ENCODE peak calls at places on chromosomes 1 and 21, in five cellular contexts. One of them, this sample, is unnamed. For H3K4me1, the result is how much of the 10 kb centered on the place peaks cover.

GRCh38 chr1:69290266-69290665 is 277.5 kb upstream of the LRRC7 start:
- ATAC-seq in upper lobe of left lung: no peak
- ATAC-seq in K562: no peak
- ATAC-seq in HCT116: no peak
- ATAC-seq in Panc1: no peak
- ATAC-seq in this sample: no peak

GRCh38 chr1:10378071-10378841 is 20.6 kb upstream of the PGD start:
- ATAC-seq in upper lobe of left lung: peak
- ATAC-seq in K562: peak
- ATAC-seq in HCT116: no peak
- ATAC-seq in Panc1: no peak
- ATAC-seq in this sample: peak

GRCh38 chr1:224450956-224451350 is 16.4 kb upstream of the WDR26 start:
- ATAC-seq in upper lobe of left lung: no peak
- ATAC-seq in K562: no peak
- ATAC-seq in HCT116: no peak
- ATAC-seq in Panc1: no peak
- ATAC-seq in this sample: no peak

GRCh38 chr1:208183977-208184901 is 59.9 kb downstream of the PLXNA2 start:
- ATAC-seq in upper lobe of left lung: peak
- ATAC-seq in K562: peak
- ATAC-seq in HCT116: peak
- ATAC-seq in Panc1: peak
- ATAC-seq in this sample: peak

GRCh38 chr1:19232526-19232851 is 18.8 kb downstream of the EMC1 start:
- ATAC-seq in upper lobe of left lung: no peak
- ATAC-seq in K562: peak
- ATAC-seq in HCT116: peak
- ATAC-seq in Panc1: no peak
- ATAC-seq in this sample: peak

GRCh38 chr1:39277876-39278275 is 73.4 kb downstream of the MACF1 start:
- ATAC-seq in upper lobe of left lung: no peak
- ATAC-seq in K562: no peak
- ATAC-seq in HCT116: no peak
- ATAC-seq in Panc1: no peak
- ATAC-seq in this sample: no peak

GRCh38 chr1:44681905-44682900 is 7.7 kb downstream of the ARMH1 start:
- ATAC-seq in upper lobe of left lung: no peak
- ATAC-seq in K562: peak
- ATAC-seq in HCT116: no peak
- ATAC-seq in Panc1: no peak
- ATAC-seq in this sample: no peak

GRCh38 chr1:226233293-226233692 is 9.8 kb downstream of the MIXL1 start:
- ATAC-seq in upper lobe of left lung: no peak
- ATAC-seq in K562: no peak
- ATAC-seq in HCT116: no peak
- ATAC-seq in Panc1: no peak
- ATAC-seq in this sample: no peak

GRCh38 chr1:77424236-77424635 is 142.4 kb downstream of the AK5 start:
- ATAC-seq in upper lobe of left lung: no peak
- ATAC-seq in K562: no peak
- ATAC-seq in HCT116: no peak
- ATAC-seq in Panc1: no peak
- ATAC-seq in this sample: no peak

GRCh38 chr1:40059960-40060337 is 19.4 kb downstream of the CAP1 start:
- ATAC-seq in upper lobe of left lung: no peak
- ATAC-seq in K562: no peak
- ATAC-seq in HCT116: no peak
- ATAC-seq in Panc1: no peak
- ATAC-seq in this sample: no peak

GRCh38 chr1:2038229-2038628 is 12.0 kb upstream of the PRKCZ start:
- ATAC-seq in upper lobe of left lung: no peak
- ATAC-seq in K562: no peak
- ATAC-seq in HCT116: no peak
- ATAC-seq in Panc1: no peak
- ATAC-seq in this sample: no peak

GRCh38 chr1:233897325-233898162 is 6.9 kb upstream of the SLC35F3 start:
- ATAC-seq in upper lobe of left lung: no peak
- ATAC-seq in K562: no peak
- ATAC-seq in HCT116: no peak
- ATAC-seq in Panc1: no peak
- ATAC-seq in this sample: no peak

GRCh38 chr1:50658421-50659076 is 235.3 kb upstream of the DMRTA2 start:
- ATAC-seq in upper lobe of left lung: no peak
- ATAC-seq in K562: peak
- ATAC-seq in HCT116: no peak
- ATAC-seq in Panc1: no peak
- ATAC-seq in this sample: no peak

GRCh38 chr1:78078358-78078757 is 32.6 kb downstream of the GIPC2 start:
- ATAC-seq in upper lobe of left lung: no peak
- ATAC-seq in K562: no peak
- ATAC-seq in HCT116: no peak
- ATAC-seq in Panc1: no peak
- ATAC-seq in this sample: no peak

GRCh38 chr1:240337795-240338194 is 246.1 kb downstream of the FMN2 start:
- ATAC-seq in upper lobe of left lung: no peak
- ATAC-seq in K562: no peak
- ATAC-seq in HCT116: no peak
- ATAC-seq in Panc1: no peak
- ATAC-seq in this sample: peak

GRCh38 chr1:110566836-110567235 is 39.3 kb downstream of the KCNA2 start:
- ATAC-seq in upper lobe of left lung: no peak
- ATAC-seq in K562: no peak
- ATAC-seq in HCT116: no peak
- ATAC-seq in Panc1: no peak
- ATAC-seq in this sample: no peak

GRCh38 chr1:236800623-236801022 is 5.5 kb downstream of the MTR start:
- ATAC-seq in upper lobe of left lung: no peak
- ATAC-seq in K562: no peak
- ATAC-seq in HCT116: no peak
- ATAC-seq in Panc1: no peak
- ATAC-seq in this sample: no peak

GRCh38 chr21:36700961-36701911 is 2.3 kb downstream of the SIM2 start:
- ATAC-seq in upper lobe of left lung: no peak
- ATAC-seq in K562: no peak
- ATAC-seq in HCT116: peak
- ATAC-seq in Panc1: peak
- ATAC-seq in this sample: no peak

GRCh38 chr21:36703123-36703522 is 4.2 kb downstream of the SIM2 start:
- ATAC-seq in upper lobe of left lung: no peak
- ATAC-seq in K562: no peak
- ATAC-seq in HCT116: no peak
- ATAC-seq in Panc1: no peak
- ATAC-seq in this sample: no peak

GRCh38 chr21:36702622-36702968 is 3.7 kb downstream of the SIM2 start:
- ATAC-seq in upper lobe of left lung: no peak
- ATAC-seq in K562: no peak
- ATAC-seq in HCT116: no peak
- ATAC-seq in Panc1: no peak
- ATAC-seq in this sample: no peak

GRCh38 chr21:36700295-36700960 is 1.5 kb downstream of the SIM2 start:
- ATAC-seq in upper lobe of left lung: no peak
- ATAC-seq in K562: no peak
- ATAC-seq in HCT116: no peak
- ATAC-seq in Panc1: no peak
- ATAC-seq in this sample: no peak

DNA sequence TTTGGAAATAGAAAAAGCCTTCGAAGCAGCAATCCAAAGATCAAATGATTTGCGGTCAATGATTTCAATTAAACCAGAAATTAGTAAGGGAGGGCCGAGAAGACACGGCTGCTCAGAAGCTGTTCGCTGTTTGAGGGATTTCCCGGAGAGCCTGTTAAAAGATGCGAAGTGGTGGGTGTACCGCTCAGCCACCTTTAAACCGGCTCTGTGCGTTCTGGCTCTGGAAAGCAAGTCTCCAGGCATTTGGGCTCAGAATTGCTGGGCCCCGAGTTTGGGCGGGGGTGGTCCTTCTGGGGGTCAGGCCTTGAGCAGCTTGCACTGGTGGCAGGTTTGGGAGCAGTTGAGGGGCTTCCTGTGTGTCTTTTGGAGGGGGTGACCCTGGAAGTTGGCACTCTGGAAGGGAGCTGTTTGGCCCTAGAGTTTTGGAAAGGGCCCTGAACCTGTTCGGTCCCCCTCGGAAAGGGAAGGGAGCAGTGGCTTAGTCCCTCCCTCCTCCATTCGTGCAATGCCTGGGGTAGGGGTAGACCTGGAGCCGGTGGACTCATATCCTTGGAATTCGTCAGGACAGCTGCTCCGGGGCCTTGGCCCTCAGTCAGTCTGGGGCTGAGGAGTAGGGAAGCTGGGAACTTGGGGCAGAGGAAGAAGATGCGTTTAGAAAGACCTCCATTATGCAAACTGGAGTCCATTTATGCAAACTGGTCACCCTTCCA is 3.2 kb downstream of the SIM2 start:
- ATAC-seq in upper lobe of left lung: no peak
- ATAC-seq in K562: no peak
- ATAC-seq in HCT116: no peak
- ATAC-seq in Panc1: no peak
- ATAC-seq in this sample: no peak
- H3K4me1 ChIP-seq in upper lobe of left lung: half or more
- H3K4me1 ChIP-seq in K562: under half
- H3K4me1 ChIP-seq in HCT116: under half
- H3K4me1 ChIP-seq in Panc1: under half
- H3K4me1 ChIP-seq in this sample: under half

DNA sequence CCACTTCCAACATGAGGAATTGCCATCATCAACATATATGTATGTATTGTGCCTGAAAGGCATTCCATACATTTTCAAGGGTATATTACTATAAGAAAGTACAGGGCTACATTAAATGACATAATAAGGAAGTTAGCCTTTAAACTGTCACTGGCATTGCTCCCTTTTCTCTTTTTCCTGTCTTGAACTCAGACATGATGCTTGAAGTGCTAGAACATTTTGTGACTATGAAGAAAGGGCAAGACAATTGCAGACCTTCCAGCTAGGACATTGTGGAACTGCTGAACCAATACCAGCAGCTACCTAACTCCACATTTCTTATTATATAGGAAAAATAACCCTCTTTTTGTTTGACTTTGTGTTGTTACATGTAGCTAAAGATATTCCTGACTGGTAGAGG is 2.9 kb upstream of the TSPAN2 start:
- ATAC-seq in upper lobe of left lung: no peak
- ATAC-seq in K562: no peak
- ATAC-seq in HCT116: no peak
- ATAC-seq in Panc1: no peak
- ATAC-seq in this sample: no peak
- TF ChIP-seq POLR2AphosphoS5 in upper lobe of left lung: no peak
- TF ChIP-seq POLR2AphosphoS5 in K562: no peak
- TF ChIP-seq POLR2AphosphoS5 in HCT116: no peak
- TF ChIP-seq POLR2AphosphoS5 in Panc1: no peak
- TF ChIP-seq POLR2AphosphoS5 in this sample: peak

DNA sequence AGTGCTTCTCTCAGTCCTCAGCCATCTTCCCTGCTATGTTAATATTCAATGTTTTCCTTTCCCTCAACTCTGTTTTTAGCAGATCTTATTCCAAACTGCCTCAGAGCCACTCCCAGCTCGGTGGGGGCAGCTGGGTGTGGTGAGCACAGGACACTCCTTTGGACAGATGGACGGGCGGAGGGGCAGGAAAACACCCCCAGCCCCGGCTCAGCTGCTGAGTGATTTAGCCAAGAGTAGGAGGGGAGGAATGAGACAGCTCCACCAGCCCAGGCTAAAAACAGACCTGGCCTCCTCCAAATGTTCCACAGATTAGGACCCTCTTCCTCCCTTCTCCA is 71.1 kb downstream of the CD2 start:
- ATAC-seq in upper lobe of left lung: no peak
- ATAC-seq in K562: peak
- ATAC-seq in HCT116: no peak
- ATAC-seq in Panc1: no peak
- ATAC-seq in this sample: no peak
- H3K4me1 ChIP-seq in upper lobe of left lung: under half
- H3K4me1 ChIP-seq in K562: half or more
- H3K4me1 ChIP-seq in HCT116: under half
- H3K4me1 ChIP-seq in Panc1: under half
- H3K4me1 ChIP-seq in this sample: under half

GRCh38 chr1:152145789-152146188 is 13.2 kb downstream of the RPTN start:
- ATAC-seq in upper lobe of left lung: no peak
- ATAC-seq in K562: no peak
- ATAC-seq in HCT116: no peak
- ATAC-seq in Panc1: no peak
- ATAC-seq in this sample: no peak

GRCh38 chr1:152143147-152143845 is 15.7 kb downstream of the RPTN start:
- ATAC-seq in upper lobe of left lung: no peak
- ATAC-seq in K562: no peak
- ATAC-seq in HCT116: no peak
- ATAC-seq in Panc1: no peak
- ATAC-seq in this sample: no peak

GRCh38 chr1:152148051-152148450 is 11.0 kb downstream of the RPTN start:
- ATAC-seq in upper lobe of left lung: no peak
- ATAC-seq in K562: no peak
- ATAC-seq in HCT116: no peak
- ATAC-seq in Panc1: no peak
- ATAC-seq in this sample: no peak

GRCh38 chr1:152141971-152142584 is 16.9 kb downstream of the RPTN start:
- ATAC-seq in upper lobe of left lung: no peak
- ATAC-seq in K562: peak
- ATAC-seq in HCT116: peak
- ATAC-seq in Panc1: peak
- ATAC-seq in this sample: no peak
- TF ChIP-seq POLR2AphosphoS5 in upper lobe of left lung: no peak
- TF ChIP-seq POLR2AphosphoS5 in K562: no peak
- TF ChIP-seq POLR2AphosphoS5 in HCT116: no peak
- TF ChIP-seq POLR2AphosphoS5 in Panc1: no peak
- TF ChIP-seq POLR2AphosphoS5 in this sample: no peak

DNA sequence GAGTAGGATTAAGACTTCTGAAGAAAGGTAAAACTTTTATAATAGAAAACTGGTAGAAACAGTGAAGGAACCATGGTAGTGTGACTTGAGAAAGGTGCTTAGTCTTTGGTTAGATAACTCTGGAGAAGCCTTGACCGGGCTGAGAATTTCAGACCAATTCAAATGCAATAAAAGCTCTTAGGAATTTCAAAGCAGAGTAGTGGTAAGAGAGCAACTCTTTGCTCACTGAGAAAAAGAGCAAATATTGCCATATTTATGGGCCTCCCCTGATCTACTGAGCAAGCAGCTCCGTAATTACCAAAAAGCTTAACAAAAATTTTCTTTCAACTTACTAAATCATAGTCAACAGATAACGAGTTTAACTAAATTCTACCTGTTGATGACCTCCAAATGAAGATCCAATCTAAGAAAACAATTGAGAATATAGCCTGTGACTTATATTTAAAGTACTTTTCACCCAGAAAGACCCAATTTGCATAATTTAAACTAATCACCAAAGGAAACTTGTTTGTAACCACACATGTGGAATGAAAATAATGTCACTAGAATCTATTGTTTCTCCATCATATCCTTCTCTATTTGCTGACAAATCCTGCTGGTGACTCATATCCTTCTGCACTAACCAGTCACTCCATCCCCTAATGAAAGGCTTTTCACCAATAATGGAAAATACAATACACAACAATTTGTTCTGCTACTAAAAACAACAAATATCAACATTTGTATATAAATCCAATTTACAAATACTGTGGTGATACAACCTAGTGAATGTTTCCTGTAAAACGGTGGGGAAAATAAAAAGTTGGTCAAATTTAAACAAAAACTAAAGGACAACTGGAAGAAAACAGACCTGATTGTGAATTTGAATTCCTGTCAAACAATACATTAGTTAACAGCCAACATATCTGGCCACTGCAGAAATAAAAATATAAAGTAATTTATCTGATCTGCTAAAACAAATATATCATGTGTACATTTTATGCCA is 6.6 kb downstream of the PTP4A2 start:
- ATAC-seq in upper lobe of left lung: no peak
- ATAC-seq in K562: peak
- ATAC-seq in HCT116: peak
- ATAC-seq in Panc1: peak
- ATAC-seq in this sample: no peak
- H3K4me1 ChIP-seq in upper lobe of left lung: half or more
- H3K4me1 ChIP-seq in K562: half or more
- H3K4me1 ChIP-seq in HCT116: half or more
- H3K4me1 ChIP-seq in Panc1: half or more
- H3K4me1 ChIP-seq in this sample: under half